ENCODE peak calls at places on chromosomes 4 and X, in eight cellular contexts. One of them, this sample, is unnamed.

GRCh38 chrX:53494427-53494826 is 60.3 kb upstream of the HSD17B10 start:
- DNase-seq in SW 1271: no peak
- DNase-seq in WTC11: no peak
- DNase-seq in AG10803: peak
- DNase-seq in T follicular helper cell: no peak
- DNase-seq in iPS-NIHi11: no peak
- DNase-seq in spleen: no peak
- DNase-seq in osteocyte: no peak
- DNase-seq in this sample: peak

GRCh38 chr4:44651425-44651824 is at the start of gene YIPF7:
- DNase-seq in spleen: no peak
- DNase-seq in WTC11: no peak
- DNase-seq in iPS-NIHi11: no peak
- DNase-seq in osteocyte: no peak
- DNase-seq in T follicular helper cell: no peak
- DNase-seq in AG10803: no peak
- DNase-seq in SW 1271: no peak
- DNase-seq in this sample: no peak

GRCh38 chr4:56681158-56681848 is at the start of gene HOPX:
- DNase-seq in SW 1271: no peak
- DNase-seq in AG10803: no peak
- DNase-seq in iPS-NIHi11: no peak
- DNase-seq in spleen: no peak
- DNase-seq in WTC11: no peak
- DNase-seq in T follicular helper cell: no peak
- DNase-seq in osteocyte: no peak
- DNase-seq in this sample: peak

GRCh38 chr4:53598901-53599300 is 7.6 kb upstream of the LNX1 start:
- DNase-seq in spleen: no peak
- DNase-seq in iPS-NIHi11: no peak
- DNase-seq in osteocyte: no peak
- DNase-seq in AG10803: no peak
- DNase-seq in T follicular helper cell: no peak
- DNase-seq in WTC11: no peak
- DNase-seq in SW 1271: no peak
- DNase-seq in this sample: peak

GRCh38 chr4:108045687-108046024 is 56.0 kb downstream of the HADH start:
- DNase-seq in AG10803: peak
- DNase-seq in iPS-NIHi11: no peak
- DNase-seq in osteocyte: no peak
- DNase-seq in T follicular helper cell: no peak
- DNase-seq in spleen: no peak
- DNase-seq in SW 1271: no peak
- DNase-seq in WTC11: no peak
- DNase-seq in this sample: peak

GRCh38 chr4:74228691-74229640 is 71.0 kb downstream of the MTHFD2L start:
- DNase-seq in iPS-NIHi11: peak
- DNase-seq in SW 1271: peak
- DNase-seq in spleen: peak
- DNase-seq in osteocyte: no peak
- DNase-seq in T follicular helper cell: peak
- DNase-seq in WTC11: peak
- DNase-seq in AG10803: peak
- DNase-seq in this sample: peak

GRCh38 chr4:8817813-8818062 is 53.9 kb downstream of the HMX1 start:
- DNase-seq in T follicular helper cell: no peak
- DNase-seq in iPS-NIHi11: no peak
- DNase-seq in AG10803: no peak
- DNase-seq in spleen: peak
- DNase-seq in WTC11: peak
- DNase-seq in SW 1271: no peak
- DNase-seq in osteocyte: no peak
- DNase-seq in this sample: no peak

GRCh38 chrX:33272986-33273385 is 61.6 kb upstream of the DMD start:
- DNase-seq in osteocyte: no peak
- DNase-seq in WTC11: no peak
- DNase-seq in AG10803: no peak
- DNase-seq in spleen: no peak
- DNase-seq in T follicular helper cell: no peak
- DNase-seq in SW 1271: no peak
- DNase-seq in iPS-NIHi11: no peak
- DNase-seq in this sample: no peak

GRCh38 chrX:30513284-30513683 is 64.3 kb downstream of the TASL start:
- DNase-seq in SW 1271: no peak
- DNase-seq in iPS-NIHi11: no peak
- DNase-seq in T follicular helper cell: no peak
- DNase-seq in WTC11: no peak
- DNase-seq in AG10803: no peak
- DNase-seq in spleen: no peak
- DNase-seq in osteocyte: no peak
- DNase-seq in this sample: peak

GRCh38 chr4:78827191-78827590 is 51.0 kb downstream of the BMP2K start:
- DNase-seq in T follicular helper cell: no peak
- DNase-seq in osteocyte: no peak
- DNase-seq in iPS-NIHi11: no peak
- DNase-seq in WTC11: no peak
- DNase-seq in AG10803: no peak
- DNase-seq in SW 1271: no peak
- DNase-seq in spleen: no peak
- DNase-seq in this sample: no peak

GRCh38 chr4:25113915-25114904 is 46.0 kb downstream of the SEPSECS start:
- DNase-seq in WTC11: no peak
- DNase-seq in osteocyte: no peak
- DNase-seq in AG10803: peak
- DNase-seq in spleen: no peak
- DNase-seq in iPS-NIHi11: no peak
- DNase-seq in T follicular helper cell: no peak
- DNase-seq in SW 1271: no peak
- DNase-seq in this sample: peak

GRCh38 chr4:166527500-166527899 is 654.5 kb downstream of the TLL1 start:
- DNase-seq in SW 1271: no peak
- DNase-seq in spleen: no peak
- DNase-seq in iPS-NIHi11: no peak
- DNase-seq in T follicular helper cell: no peak
- DNase-seq in osteocyte: no peak
- DNase-seq in WTC11: no peak
- DNase-seq in AG10803: peak
- DNase-seq in this sample: peak

GRCh38 chr4:86019906-86020305 is 339.9 kb downstream of the MAPK10 start:
- DNase-seq in AG10803: no peak
- DNase-seq in T follicular helper cell: no peak
- DNase-seq in osteocyte: no peak
- DNase-seq in iPS-NIHi11: no peak
- DNase-seq in spleen: no peak
- DNase-seq in SW 1271: no peak
- DNase-seq in WTC11: no peak
- DNase-seq in this sample: peak

GRCh38 chr4:68218044-68218443 is 27.4 kb downstream of the TMPRSS11B start:
- DNase-seq in AG10803: no peak
- DNase-seq in T follicular helper cell: no peak
- DNase-seq in WTC11: no peak
- DNase-seq in SW 1271: no peak
- DNase-seq in spleen: no peak
- DNase-seq in iPS-NIHi11: no peak
- DNase-seq in osteocyte: no peak
- DNase-seq in this sample: peak

GRCh38 chr4:148684638-148685037 is 242.4 kb upstream of the NR3C2 start:
- DNase-seq in iPS-NIHi11: no peak
- DNase-seq in AG10803: no peak
- DNase-seq in T follicular helper cell: no peak
- DNase-seq in WTC11: no peak
- DNase-seq in osteocyte: no peak
- DNase-seq in spleen: no peak
- DNase-seq in SW 1271: no peak
- DNase-seq in this sample: no peak

GRCh38 chrX:41029332-41029731 is 55.9 kb upstream of the USP9X start:
- DNase-seq in WTC11: no peak
- DNase-seq in spleen: no peak
- DNase-seq in iPS-NIHi11: no peak
- DNase-seq in osteocyte: peak
- DNase-seq in T follicular helper cell: no peak
- DNase-seq in SW 1271: no peak
- DNase-seq in AG10803: no peak
- DNase-seq in this sample: peak

GRCh38 chr4:33107813-33108212 is 2387.6 kb downstream of the PCDH7 start:
- DNase-seq in osteocyte: no peak
- DNase-seq in AG10803: peak
- DNase-seq in WTC11: no peak
- DNase-seq in T follicular helper cell: no peak
- DNase-seq in SW 1271: no peak
- DNase-seq in spleen: no peak
- DNase-seq in iPS-NIHi11: no peak
- DNase-seq in this sample: no peak

GRCh38 chr4:127870688-127871087 is 10.0 kb upstream of the PLK4 start:
- DNase-seq in T follicular helper cell: no peak
- DNase-seq in AG10803: peak
- DNase-seq in osteocyte: no peak
- DNase-seq in spleen: no peak
- DNase-seq in WTC11: no peak
- DNase-seq in iPS-NIHi11: no peak
- DNase-seq in SW 1271: no peak
- DNase-seq in this sample: peak

This sample was measured in cardiac fibroblast.